ENCODE peak calls at places on chromosomes 6 and 20, in nine cellular contexts. K is brain microvascular endothelial cell, Z is fibroblast of pulmonary artery, Q is Panc1, W is prostate gland, V is fibroblast of villous mesenchyme, D is body of pancreas, J is bronchial epithelial cell, B is OCI-LY7. R is an unnamed sample.

GRCh38 chr6:141077355-141078333 is 1055.1 kb upstream of the GJE1 start:
- DNase-seq in W (no peak), V (peak), J (peak), K (peak), B (peak), D (no peak), Z (peak), Q (no peak), R (peak)

GRCh38 chr6:129312865-129313264 is 397.1 kb downstream of the ARHGAP18 start:
- DNase-seq in D (no peak), V (peak), Q (no peak), Z (peak), B (no peak), W (no peak), K (peak), J (peak), R (peak)

GRCh38 chr6:74942130-74942529 is 263.7 kb downstream of the COL12A1 start:
- DNase-seq in B (no peak), Q (no peak), Z (no peak), V (no peak), J (peak), W (no peak), D (no peak), K (no peak), R (no peak)

GRCh38 chr6:26215200-26216014 is 128.2 kb downstream of the HFE start:
- DNase-seq in Q (no peak), V (peak), W (no peak), J (peak), D (no peak), K (no peak), B (peak), Z (peak), R (peak)

GRCh38 chr6:51414361-51414760 is 595.7 kb downstream of the TFAP2B start:
- DNase-seq in B (no peak), Z (no peak), V (no peak), K (no peak), J (no peak), D (no peak), W (no peak), Q (no peak), R (no peak)

GRCh38 chr20:43923322-43923721 is 8.7 kb downstream of the TOX2 start:
- DNase-seq in K (no peak), Q (no peak), D (no peak), B (no peak), Z (no peak), V (no peak), W (no peak), J (no peak), R (no peak)

GRCh38 chr20:62808211-62808865 is 3.7 kb downstream of the OGFR start:
- DNase-seq in V (peak), Z (peak), W (no peak), K (peak), Q (no peak), B (peak), D (peak), J (peak), R (peak)

GRCh38 chr6:84466521-84466920 is 239.1 kb upstream of the CEP162 start:
- DNase-seq in Q (no peak), J (peak), V (peak), Z (peak), K (peak), D (no peak), B (no peak), W (no peak), R (peak)

GRCh38 chr20:43914697-43915208 is at the start of gene TOX2:
- DNase-seq in J (no peak), D (no peak), K (no peak), Q (no peak), Z (peak), W (no peak), B (no peak), V (peak), R (peak)

GRCh38 chr6:125503181-125503580 is 201.4 kb upstream of the HDDC2 start:
- DNase-seq in J (no peak), K (no peak), Q (no peak), V (no peak), D (no peak), B (no peak), W (no peak), Z (no peak), R (no peak)

GRCh38 chr6:63816979-63817436 is 181.4 kb downstream of the PHF3 start:
- DNase-seq in W (no peak), B (peak), D (no peak), Q (no peak), V (peak), Z (peak), K (no peak), J (peak), R (peak)

GRCh38 chr6:117531346-117531745 is 48.9 kb downstream of the DCBLD1 start:
- DNase-seq in K (no peak), D (no peak), B (no peak), J (no peak), V (no peak), Q (no peak), W (no peak), Z (no peak), R (no peak)

GRCh38 chr6:14274016-14274415 is 156.4 kb downstream of the CD83 start:
- DNase-seq in K (no peak), J (no peak), Q (no peak), V (no peak), W (no peak), D (no peak), B (no peak), Z (no peak), R (no peak)

GRCh38 chr6:169807219-169807618 is 55.8 kb downstream of the ERMARD start:
- DNase-seq in D (no peak), Q (no peak), K (no peak), Z (no peak), J (no peak), B (no peak), W (no peak), V (no peak), R (no peak)

GRCh38 chr6:166629628-166630027 is 2.6 kb upstream of the RPS6KA2 start:
- DNase-seq in D (no peak), K (peak), V (peak), Z (peak), W (no peak), J (no peak), Q (no peak), B (no peak), R (no peak)

GRCh38 chr6:105400501-105400900 is 2.4 kb downstream of the PREP start:
- DNase-seq in Q (no peak), B (no peak), J (no peak), D (no peak), K (no peak), Z (peak), W (no peak), V (peak), R (no peak)

GRCh38 chr6:146028250-146028789 is 542 bp upstream of the GRM1 start:
- DNase-seq in V (peak), Q (no peak), J (peak), B (no peak), K (peak), W (peak), D (peak), Z (peak), R (peak)

GRCh38 chr6:45697605-45698004 is 318.1 kb downstream of the CLIC5 start:
- DNase-seq in Q (no peak), B (no peak), K (peak), V (peak), W (no peak), D (no peak), Z (peak), J (peak), R (peak)

GRCh38 chr20:4836473-4836872 is 114.8 kb downstream of the PRND start:
- DNase-seq in W (no peak), Q (no peak), V (no peak), Z (no peak), J (no peak), K (no peak), B (no peak), D (no peak), R (no peak)

GRCh38 chr20:4833074-4833473 is 111.4 kb downstream of the PRND start:
- DNase-seq in V (no peak), B (no peak), J (no peak), W (no peak), D (no peak), Q (no peak), K (no peak), Z (no peak), R (no peak)

GRCh38 chr20:4835244-4836177 is 113.8 kb downstream of the PRND start:
- DNase-seq in J (no peak), Q (no peak), K (no peak), B (no peak), V (no peak), W (no peak), D (no peak), Z (peak), R (no peak)

GRCh38 chr20:4837760-4838159 is 116.1 kb downstream of the PRND start:
- DNase-seq in K (no peak), Q (no peak), Z (no peak), W (no peak), D (no peak), V (no peak), J (peak), B (no peak), R (no peak)

DNA sequence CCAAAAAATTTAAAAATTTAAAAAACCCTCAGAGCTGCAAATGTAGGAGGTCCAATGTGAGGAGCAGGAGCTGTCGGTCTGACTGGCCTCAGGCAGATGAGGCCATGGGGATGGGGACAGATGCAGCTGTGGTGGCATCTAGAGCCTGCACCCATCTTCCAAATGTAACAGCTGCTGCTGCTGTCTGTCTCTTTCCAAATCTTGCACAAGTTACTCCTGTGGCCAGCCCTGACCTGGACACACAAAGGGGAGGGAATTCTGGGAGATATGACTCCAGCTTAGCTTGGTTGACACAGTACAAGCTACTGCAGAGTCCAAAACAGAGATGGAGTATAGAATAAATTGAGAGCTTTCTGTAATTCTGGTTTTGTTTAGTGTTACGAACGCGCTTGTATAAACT is 115.2 kb downstream of the PRND start:
- DNase-seq in W (no peak), Z (no peak), J (no peak), K (no peak), B (no peak), D (no peak), V (no peak), Q (no peak), R (no peak)
- TF ChIP-seq CTCF in W (no peak), Z (no peak), J (no peak), K (no peak), B (no peak), D (no peak), V (no peak), Q (no peak), R (no peak)

DNA sequence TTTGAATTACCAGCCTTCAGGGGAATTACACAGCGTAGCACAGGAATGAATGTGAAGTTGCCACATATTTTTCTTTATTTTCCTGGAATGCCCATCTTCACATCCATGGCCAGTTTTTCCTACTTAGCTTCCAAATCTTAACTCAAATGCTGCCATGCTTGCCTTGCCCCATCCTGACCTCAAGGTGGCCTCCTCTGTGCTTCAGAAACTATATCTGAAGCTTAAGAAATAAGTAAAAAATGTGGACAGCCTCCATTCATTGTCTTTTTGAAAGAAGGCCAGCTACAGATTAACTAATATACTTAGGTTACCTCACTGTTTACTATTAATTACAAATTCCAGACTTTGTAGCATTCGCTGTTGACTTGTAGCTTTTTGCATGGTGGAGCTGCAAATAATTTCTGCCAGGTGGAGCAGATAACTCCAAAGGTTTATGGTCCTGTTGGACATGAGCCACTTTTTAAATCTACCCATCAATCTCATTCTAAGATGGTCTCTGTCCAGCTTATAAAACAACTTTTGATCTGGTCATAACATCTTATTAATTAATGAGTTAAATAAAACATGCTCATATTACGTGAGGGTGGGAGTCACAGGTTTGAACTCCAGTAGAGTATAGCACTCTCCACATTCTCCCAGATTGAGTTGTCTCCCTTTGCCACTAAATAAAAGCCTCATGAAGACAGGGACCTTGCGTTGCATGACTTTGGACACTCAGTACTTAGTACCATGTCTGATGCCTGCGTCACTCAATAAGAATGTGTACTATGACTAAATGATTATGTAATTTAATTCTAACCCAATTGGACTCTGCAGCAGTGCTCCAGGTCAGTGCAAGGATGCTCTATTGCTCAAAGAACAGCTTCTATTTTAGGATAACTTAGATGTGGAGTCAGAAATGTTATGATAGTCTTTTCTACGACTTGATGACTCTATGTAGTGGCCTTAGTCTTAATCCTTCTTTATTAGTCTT is 678.6 kb upstream of the CITED2 start:
- DNase-seq in D (no peak), B (peak), K (peak), Z (peak), Q (no peak), W (no peak), J (peak), V (peak), R (no peak)
- TF ChIP-seq CTCF in D (peak), B (peak), K (peak), Z (peak), Q (peak), W (no peak), J (peak), V (peak), R (peak)

DNA sequence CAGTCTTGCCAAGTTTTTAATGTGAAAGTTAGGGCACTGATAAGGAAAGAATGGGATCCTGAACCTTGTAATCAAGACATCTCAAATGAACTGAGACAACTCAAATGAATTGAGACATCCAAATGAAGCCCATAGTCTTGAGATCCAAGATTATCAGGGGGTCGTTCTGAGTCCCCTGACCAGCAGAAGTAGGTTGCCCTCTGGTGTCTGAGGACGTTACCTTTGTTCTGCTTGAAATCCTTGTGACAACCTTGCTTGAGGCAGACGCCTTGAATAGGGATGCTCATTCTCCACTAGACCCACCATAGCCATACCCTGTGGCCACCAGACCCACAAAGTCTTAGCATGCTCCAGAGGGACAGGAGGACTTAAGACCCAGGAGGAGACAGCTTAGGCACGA is 37.7 kb downstream of the ZBTB9 start:
- DNase-seq in W (no peak), Z (no peak), K (no peak), V (no peak), D (no peak), J (no peak), B (peak), Q (no peak), R (no peak)
- TF ChIP-seq CTCF in W (no peak), Z (no peak), K (no peak), V (no peak), D (no peak), J (no peak), B (peak), Q (peak), R (no peak)

GRCh38 chr6:29232725-29233124 is 62.0 kb downstream of the OR2J2 start:
- DNase-seq in Q (no peak), W (no peak), V (no peak), J (no peak), K (no peak), Z (no peak), B (no peak), D (no peak), R (no peak)

GRCh38 chr6:29230666-29231065 is 60.0 kb downstream of the OR2J2 start:
- DNase-seq in Q (no peak), D (no peak), W (no peak), J (peak), V (no peak), Z (no peak), K (no peak), B (no peak), R (peak)

DNA sequence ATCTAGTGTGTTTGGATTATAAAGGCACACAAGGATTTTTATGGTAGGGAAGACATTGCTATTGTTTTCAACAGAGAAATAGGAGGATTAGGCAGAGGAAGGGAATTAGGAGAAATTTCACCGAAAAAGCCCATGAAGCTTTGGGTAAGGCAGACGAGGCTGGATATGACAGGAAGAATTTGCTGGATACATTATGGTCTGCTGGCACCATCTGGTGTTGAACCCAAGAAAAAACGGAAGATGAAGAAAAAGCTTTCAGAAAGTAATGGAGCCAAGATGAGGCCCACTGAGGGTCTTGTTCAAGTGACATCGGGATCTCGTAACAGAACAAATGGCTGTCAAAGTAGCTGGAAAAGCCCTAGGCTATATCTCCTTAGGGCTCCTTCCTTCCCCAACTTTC is 56.5 kb downstream of the OR2J2 start:
- DNase-seq in V (no peak), K (no peak), D (no peak), B (no peak), W (no peak), Z (no peak), Q (no peak), J (no peak), R (peak)
- TF ChIP-seq CTCF in V (no peak), K (no peak), D (no peak), B (no peak), W (no peak), Z (no peak), Q (no peak), J (no peak), R (no peak)

GRCh38 chr6:127691147-127691546 is 114.2 kb downstream of the C6orf58 start:
- DNase-seq in W (no peak), Z (no peak), J (no peak), K (no peak), Q (no peak), D (no peak), B (no peak), V (no peak), R (no peak)

GRCh38 chr6:127684501-127684900 is 107.5 kb downstream of the C6orf58 start:
- DNase-seq in Q (no peak), V (no peak), B (no peak), W (no peak), Z (no peak), K (no peak), D (no peak), J (no peak), R (no peak)

GRCh38 chr6:127690588-127690987 is 113.6 kb downstream of the C6orf58 start:
- DNase-seq in V (no peak), Q (no peak), Z (no peak), W (no peak), D (no peak), B (no peak), J (no peak), K (no peak), R (no peak)

GRCh38 chr6:127695108-127695507 is 118.1 kb downstream of the C6orf58 start:
- DNase-seq in J (no peak), B (no peak), V (no peak), W (no peak), K (no peak), Q (no peak), Z (no peak), D (no peak), R (no peak)

GRCh38 chr6:127690092-127690491 is 113.1 kb downstream of the C6orf58 start:
- DNase-seq in B (no peak), D (no peak), V (peak), W (no peak), K (peak), Z (peak), J (peak), Q (no peak), R (peak)
- TF ChIP-seq CTCF in B (peak), D (peak), V (peak), W (peak), K (peak), Z (peak), J (peak), Q (peak), R (peak)